ENCODE peak calls at places on chromosomes 1 and 21, in nine cellular contexts. B is lung; Z is astrocyte of the spinal cord; N is endothelial cell of umbilical vein; C is CD8-positive, alpha-beta T cell; P is suprapubic skin; G is body of pancreas; J is right atrium auricular region; O is A549. I is an unnamed sample.

GRCh38 chr1:233868461-233868860 is 36.0 kb upstream of the SLC35F3 start:
- DNase-seq in B (no peak), Z (peak), N (no peak), C (no peak), P (no peak), G (no peak), J (no peak), O (no peak), I (no peak)

GRCh38 chr1:185585770-185586169 is 148.4 kb upstream of the HMCN1 start:
- DNase-seq in B (no peak), Z (no peak), N (no peak), C (no peak), P (no peak), G (no peak), J (no peak), O (peak), I (no peak)

GRCh38 chr1:32761253-32761877 is 55.8 kb downstream of the YARS1 start:
- DNase-seq in B (peak), Z (peak), N (peak), C (no peak), P (no peak), G (peak), J (peak), O (peak), I (peak)

GRCh38 chr1:145949219-145949618 is 8.6 kb downstream of the LIX1L start:
- DNase-seq in B (no peak), Z (peak), N (no peak), C (no peak), P (no peak), G (no peak), J (no peak), O (no peak), I (no peak)

GRCh38 chr1:201745023-201745422 is 83.9 kb upstream of the IPO9 start:
- DNase-seq in B (no peak), Z (peak), N (no peak), C (no peak), P (no peak), G (no peak), J (no peak), O (no peak), I (peak)

GRCh38 chr1:37795340-37796110 is 1.9 kb downstream of the MANEAL start:
- DNase-seq in B (peak), Z (peak), N (peak), C (no peak), P (no peak), G (peak), J (no peak), O (no peak), I (peak)

GRCh38 chr1:181062800-181063428 is 25.6 kb upstream of the IER5 start:
- DNase-seq in B (no peak), Z (no peak), N (no peak), C (peak), P (no peak), G (peak), J (no peak), O (no peak), I (no peak)

GRCh38 chr1:173050865-173051264 is at the start of gene TNFSF18:
- DNase-seq in B (no peak), Z (peak), N (peak), C (no peak), P (no peak), G (peak), J (no peak), O (no peak), I (peak)

GRCh38 chr1:50783286-50783685 is 176.8 kb downstream of the FAF1 start:
- DNase-seq in B (no peak), Z (peak), N (no peak), C (no peak), P (no peak), G (no peak), J (no peak), O (no peak), I (no peak)

GRCh38 chr21:35023396-35024070 is 25.6 kb downstream of the RUNX1 start:
- DNase-seq in B (no peak), Z (no peak), N (no peak), C (no peak), P (no peak), G (no peak), J (no peak), O (no peak), I (no peak)
- H3K4me3 ChIP-seq in B (no peak), Z (no peak), N (no peak), C (no peak), P (no peak), G (no peak), J (no peak), O (no peak), I (no peak)

GRCh38 chr1:209029737-209030136 is 553.8 kb upstream of the CAMK1G start:
- DNase-seq in B (no peak), Z (no peak), N (peak), C (no peak), P (no peak), G (no peak), J (no peak), O (no peak), I (no peak)
- TF ChIP-seq CTCF in B (no peak), Z (peak), N (peak), C (no peak), P (no peak), G (no peak), J (no peak), O (no peak), I (peak)

DNA sequence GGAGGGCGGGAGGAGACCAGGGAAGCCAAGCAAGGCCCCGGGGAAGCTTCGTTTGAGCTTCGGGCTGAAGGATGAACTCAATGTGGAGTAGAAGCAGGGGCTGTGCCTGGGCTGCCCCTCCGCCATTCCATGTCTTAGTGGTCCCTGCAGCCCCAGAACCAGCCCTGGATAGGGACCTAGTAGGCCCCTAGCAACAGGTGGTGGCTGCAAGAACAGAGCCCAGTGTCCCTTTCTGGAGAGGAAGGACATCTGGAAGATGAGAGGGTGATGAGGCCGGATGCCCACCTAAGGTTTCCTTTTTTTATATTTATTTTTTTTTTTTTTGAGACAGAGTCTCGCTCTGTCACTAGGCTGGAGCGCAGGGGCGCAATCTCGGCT is 27.2 kb downstream of the ECE1 start:
- DNase-seq in B (no peak), Z (no peak), N (no peak), C (no peak), P (no peak), G (no peak), J (no peak), O (no peak), I (no peak)
- H3K4me3 ChIP-seq in B (no peak), Z (no peak), N (no peak), C (no peak), P (no peak), G (no peak), J (no peak), O (no peak), I (no peak)

GRCh38 chr1:59146651-59147358 is 150.1 kb upstream of the FGGY start:
- DNase-seq in B (peak), Z (peak), N (peak), C (peak), P (peak), G (peak), J (no peak), O (peak), I (peak)
- TF ChIP-seq CTCF in B (no peak), Z (peak), N (peak), C (peak), P (peak), G (no peak), J (peak), O (no peak), I (peak)

DNA sequence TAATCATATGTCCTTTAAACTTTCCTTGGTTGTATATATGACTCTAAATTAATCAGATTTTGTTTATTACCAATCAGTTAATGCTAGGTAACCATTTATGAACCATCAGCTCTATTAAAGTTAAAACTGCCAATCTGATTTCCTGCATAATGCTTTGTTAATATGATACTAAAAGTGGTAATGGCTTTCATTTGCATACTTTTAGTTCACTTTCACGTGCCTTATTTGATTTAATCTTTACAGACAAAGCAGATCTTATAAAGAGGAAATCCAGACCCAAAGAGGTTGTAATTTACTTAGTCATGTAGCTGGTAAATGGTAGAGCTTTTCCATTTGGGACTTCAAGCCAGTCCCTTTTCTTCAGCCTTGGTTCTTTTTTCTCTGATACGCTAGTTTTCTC is 61.3 kb downstream of the CLIC4 start:
- DNase-seq in B (no peak), Z (no peak), N (peak), C (no peak), P (no peak), G (no peak), J (no peak), O (no peak), I (no peak)
- H3K4me3 ChIP-seq in B (no peak), Z (no peak), N (no peak), C (no peak), P (no peak), G (no peak), J (no peak), O (no peak), I (no peak)

DNA sequence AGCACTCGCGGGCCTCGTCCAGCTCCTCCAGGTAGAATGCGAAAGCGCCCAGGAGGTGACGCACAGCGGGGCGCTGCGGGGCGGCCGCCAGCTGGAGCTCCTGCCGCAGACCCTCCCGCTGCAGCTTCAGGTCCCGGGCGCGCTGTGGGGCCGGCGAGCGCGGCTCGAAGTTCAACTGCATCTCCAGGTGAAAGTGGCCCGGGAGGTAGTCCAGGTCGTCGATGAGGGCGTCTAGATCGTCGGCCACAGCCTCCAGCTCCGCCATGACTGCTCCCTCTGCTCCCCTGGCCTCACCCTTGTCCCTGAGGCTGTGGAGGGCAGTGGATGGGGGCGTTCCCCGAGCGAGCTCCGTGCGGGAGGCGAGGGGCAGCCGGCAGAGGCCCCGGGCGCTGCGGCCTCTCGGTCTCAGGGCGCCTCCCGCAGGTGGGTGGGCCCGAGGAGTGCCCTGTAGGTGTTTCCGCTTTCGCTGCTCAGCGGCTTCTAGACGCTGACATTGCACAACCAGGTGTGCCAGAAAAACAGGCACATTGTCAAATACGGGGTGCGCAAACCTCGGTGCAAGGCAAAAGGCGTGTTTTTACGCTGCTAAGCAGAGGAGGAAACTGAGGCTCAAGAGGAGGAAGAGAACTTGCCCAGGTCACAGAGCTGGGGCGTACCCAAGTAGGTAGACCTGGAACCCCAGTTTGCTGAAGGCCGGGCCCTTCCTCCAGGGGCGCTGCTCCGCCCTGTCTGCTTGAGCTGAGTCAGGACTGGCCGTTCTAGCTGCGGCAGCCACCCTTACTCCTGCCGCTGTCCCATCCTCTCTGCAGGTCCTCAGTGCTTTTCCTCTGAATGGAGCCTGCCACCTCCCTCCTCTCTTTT is at the start of gene TTC22:
- DNase-seq in B (peak), Z (no peak), N (no peak), C (peak), P (no peak), G (peak), J (no peak), O (no peak), I (no peak)
- TF ChIP-seq CTCF in B (peak), Z (peak), N (peak), C (peak), P (peak), G (peak), J (peak), O (no peak), I (peak)

DNA sequence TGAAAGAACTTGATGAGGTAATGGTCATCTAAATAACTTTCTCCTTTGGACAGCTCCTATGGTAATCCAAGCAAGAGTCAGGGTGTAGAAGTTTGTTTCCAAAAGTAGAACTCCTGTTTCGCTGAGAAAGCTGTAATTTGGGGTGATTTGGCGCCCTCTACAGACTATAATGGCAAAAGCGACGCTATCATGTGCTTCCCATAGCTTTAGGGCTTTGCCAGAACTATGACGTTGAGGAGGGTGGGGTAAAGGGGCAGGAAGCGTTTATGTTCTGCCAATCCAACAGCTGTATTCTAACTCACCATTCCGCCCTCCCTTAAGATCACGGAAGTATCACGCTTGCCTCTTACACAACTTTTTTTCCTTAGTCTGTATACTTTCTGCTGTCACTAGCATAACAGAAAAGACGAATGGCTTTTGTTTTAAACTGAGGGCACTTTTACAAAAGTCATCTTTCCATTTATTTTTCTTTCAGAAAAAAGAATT is at the start of gene FMO4:
- DNase-seq in B (peak), Z (peak), N (peak), C (peak), P (peak), G (peak), J (peak), O (peak), I (peak)
- H3K4me3 ChIP-seq in B (no peak), Z (peak), N (no peak), C (peak), P (peak), G (no peak), J (peak), O (peak), I (peak)

GRCh38 chr1:17212009-17212408 is 7.1 kb downstream of the PADI1 start:
- DNase-seq in B (no peak), Z (no peak), N (no peak), C (no peak), P (no peak), G (peak), J (no peak), O (no peak), I (no peak)
- TF ChIP-seq CTCF in B (no peak), Z (no peak), N (no peak), C (no peak), P (no peak), G (no peak), J (no peak), O (no peak), I (no peak)

GRCh38 chr1:164320780-164321683 is 238.0 kb upstream of the PBX1 start:
- DNase-seq in B (no peak), Z (peak), N (peak), C (no peak), P (no peak), G (peak), J (no peak), O (no peak), I (peak)
- H3K4me3 ChIP-seq in B (peak), Z (peak), N (no peak), C (no peak), P (peak), G (peak), J (peak), O (no peak), I (peak)

GRCh38 chr1:107057197-107058133 is 991 bp downstream of the PRMT6 start:
- DNase-seq in B (peak), Z (peak), N (peak), C (peak), P (peak), G (peak), J (peak), O (no peak), I (peak)
- TF ChIP-seq CTCF in B (no peak), Z (no peak), N (no peak), C (no peak), P (no peak), G (no peak), J (no peak), O (no peak), I (no peak)

I was measured in fibroblast of pulmonary artery.